ENCODE peak calls at places on chromosome 17, in nine cellular contexts. S, F, Z, J, I, R, Y, E and V are unnamed samples.

GRCh38 chr17:3762922-3763776 is 37.8 kb downstream of the ITGAE start:
- DNase-seq in S (peak), F (no peak), Z (no peak), J (no peak), I (no peak), R (no peak), Y (no peak), E (no peak), V (no peak)

GRCh38 chr17:81090361-81091133 is 55.6 kb downstream of the BAIAP2 start:
- DNase-seq in S (no peak), F (no peak), Z (peak), J (peak), I (no peak), R (no peak), Y (no peak), E (peak), V (peak)

GRCh38 chr17:48722924-48723554 is at the start of gene PRAC2:
- DNase-seq in S (no peak), F (no peak), Z (no peak), J (no peak), I (no peak), R (no peak), Y (no peak), E (no peak), V (no peak)

GRCh38 chr17:73827627-73828241 is 183.5 kb upstream of the SDK2 start:
- DNase-seq in S (no peak), F (no peak), Z (no peak), J (no peak), I (no peak), R (no peak), Y (no peak), E (no peak), V (peak)

GRCh38 chr17:63474914-63475460 is 1.9 kb upstream of the ACE start:
- DNase-seq in S (no peak), F (no peak), Z (no peak), J (no peak), I (no peak), R (no peak), Y (no peak), E (no peak), V (no peak)

GRCh38 chr17:75088902-75089417 is 1.2 kb downstream of the SLC16A5 start:
- DNase-seq in S (no peak), F (no peak), Z (peak), J (no peak), I (no peak), R (no peak), Y (peak), E (no peak), V (no peak)

GRCh38 chr17:77435272-77436057 is 294.7 kb downstream of the SEC14L1 start:
- DNase-seq in S (no peak), F (no peak), Z (no peak), J (no peak), I (no peak), R (no peak), Y (no peak), E (no peak), V (no peak)

GRCh38 chr17:57107498-57108101 is 22.6 kb downstream of the AKAP1 start:
- DNase-seq in S (no peak), F (no peak), Z (no peak), J (peak), I (no peak), R (no peak), Y (peak), E (no peak), V (no peak)

GRCh38 chr17:61470530-61471136 is 18.4 kb downstream of the TBX4 start:
- DNase-seq in S (no peak), F (no peak), Z (no peak), J (no peak), I (no peak), R (no peak), Y (no peak), E (peak), V (no peak)

GRCh38 chr17:36674278-36674650 is 72.9 kb downstream of the MRM1 start:
- DNase-seq in S (no peak), F (no peak), Z (no peak), J (no peak), I (no peak), R (no peak), Y (no peak), E (no peak), V (peak)

GRCh38 chr17:51119415-51120356 is 982 bp downstream of the SPAG9 start:
- DNase-seq in S (peak), F (no peak), Z (peak), J (no peak), I (peak), R (peak), Y (peak), E (peak), V (peak)

GRCh38 chr17:42507671-42508070 is 28.4 kb upstream of the NAGLU start:
- DNase-seq in S (no peak), F (no peak), Z (no peak), J (no peak), I (no peak), R (no peak), Y (no peak), E (no peak), V (no peak)

GRCh38 chr17:4548721-4549531 is 6.3 kb downstream of the MYBBP1A start:
- DNase-seq in S (no peak), F (no peak), Z (no peak), J (no peak), I (no peak), R (no peak), Y (no peak), E (no peak), V (no peak)

GRCh38 chr17:77373298-77374169 is 232.8 kb downstream of the SEC14L1 start:
- DNase-seq in S (peak), F (no peak), Z (no peak), J (no peak), I (no peak), R (no peak), Y (no peak), E (peak), V (peak)

GRCh38 chr17:78302478-78302877 is 57.4 kb downstream of the SOCS3 start:
- DNase-seq in S (no peak), F (no peak), Z (no peak), J (no peak), I (no peak), R (no peak), Y (no peak), E (no peak), V (no peak)

GRCh38 chr17:30101686-30102390 is 14.8 kb upstream of the NSRP1 start:
- DNase-seq in S (no peak), F (no peak), Z (no peak), J (no peak), I (no peak), R (no peak), Y (no peak), E (no peak), V (no peak)

GRCh38 chr17:1384881-1385280 is 15.1 kb downstream of the YWHAE start:
- DNase-seq in S (no peak), F (no peak), Z (no peak), J (no peak), I (no peak), R (no peak), Y (no peak), E (no peak), V (no peak)

GRCh38 chr17:78707016-78707415 is 75.1 kb downstream of the CYTH1 start:
- DNase-seq in S (no peak), F (no peak), Z (no peak), J (no peak), I (peak), R (no peak), Y (no peak), E (no peak), V (no peak)

GRCh38 chr17:81814748-81815645 is 11.0 kb downstream of the GCGR start:
- DNase-seq in S (no peak), F (no peak), Z (no peak), J (peak), I (no peak), R (no peak), Y (no peak), E (no peak), V (no peak)

GRCh38 chr17:7038025-7038862 is 2.4 kb downstream of the SLC16A13 start:
- DNase-seq in S (no peak), F (no peak), Z (no peak), J (no peak), I (no peak), R (no peak), Y (no peak), E (no peak), V (no peak)

GRCh38 chr17:29579866-29580771 is 9.3 kb downstream of the GIT1 start:
- DNase-seq in S (peak), F (peak), Z (peak), J (peak), I (no peak), R (peak), Y (peak), E (peak), V (peak)

GRCh38 chr17:28711723-28712036 is at the start of gene PROCA1:
- DNase-seq in S (no peak), F (no peak), Z (no peak), J (no peak), I (no peak), R (no peak), Y (no peak), E (no peak), V (peak)

GRCh38 chr17:66932295-66932694 is 32.2 kb upstream of the CACNG4 start:
- DNase-seq in S (no peak), F (no peak), Z (no peak), J (no peak), I (no peak), R (no peak), Y (no peak), E (no peak), V (no peak)

GRCh38 chr17:38728290-38728831 is 1.8 kb upstream of the CISD3 start:
- DNase-seq in S (no peak), F (no peak), Z (no peak), J (no peak), I (no peak), R (no peak), Y (no peak), E (peak), V (peak)

GRCh38 chr17:74526681-74527080 is 4.6 kb downstream of the CD300LB start:
- DNase-seq in S (no peak), F (no peak), Z (peak), J (no peak), I (no peak), R (no peak), Y (no peak), E (no peak), V (no peak)

GRCh38 chr17:39167492-39167891 is 1.5 kb upstream of the ARL5C start:
- DNase-seq in S (no peak), F (no peak), Z (no peak), J (no peak), I (no peak), R (no peak), Y (no peak), E (no peak), V (no peak)

GRCh38 chr17:79413591-79413990 is 197.3 kb downstream of the RBFOX3 start:
- DNase-seq in S (no peak), F (no peak), Z (no peak), J (no peak), I (no peak), R (no peak), Y (no peak), E (no peak), V (no peak)